ENCODE peak calls at places on chromosome 15, in nine cellular contexts. T is MV-4-11; Y is activated T-cell treated with anti-CD3 and anti-CD28 coated beads, Interleukin-2, amount 50 U/mL, for 72 hours; E is globus pallidus; A is T-cell; M is HFFc6; U is brain microvascular endothelial cell; C is AML-193; S is left cardiac atrium. J is an unnamed sample.

GRCh38 chr15:99476413-99477222 is 89.2 kb upstream of the MEF2A start:
- DNase-seq in T (peak; percentile 85), Y (peak; percentile 17), E (peak; percentile 45), A (peak; percentile 28), M (peak; percentile 98), U (peak; percentile 97), C (peak; percentile 72), S (peak; percentile 81), J (peak; percentile 67)

GRCh38 chr15:83164409-83165404 is 42.9 kb downstream of the HDGFL3 start:
- DNase-seq in T (no peak), Y (peak; percentile 15), E (no peak), A (peak; percentile 7), M (peak; percentile 49), U (no peak), C (no peak), S (no peak), J (no peak)

GRCh38 chr15:90545095-90545494 is 15.4 kb downstream of the CRTC3 start:
- DNase-seq in T (no peak), Y (no peak), E (no peak), A (no peak), M (no peak), U (no peak), C (no peak), S (no peak), J (no peak)

GRCh38 chr15:45714501-45715488 is 80.0 kb downstream of the SQOR start:
- DNase-seq in T (peak; percentile 49), Y (peak; percentile 55), E (peak; percentile 12), A (no peak), M (peak; percentile 65), U (peak; percentile 88), C (peak; percentile 5), S (peak; percentile 52), J (peak; percentile 72)

GRCh38 chr15:85839637-85840036 is 44.9 kb upstream of the KLHL25 start:
- DNase-seq in T (peak; percentile 44), Y (no peak), E (no peak), A (no peak), M (no peak), U (no peak), C (peak; percentile 0), S (no peak), J (no peak)

GRCh38 chr15:40939909-40940801 is 11.0 kb downstream of the DLL4 start:
- DNase-seq in T (no peak), Y (no peak), E (no peak), A (no peak), M (no peak), U (no peak), C (no peak), S (peak; percentile 55), J (peak; percentile 23)

GRCh38 chr15:75194397-75194796 is 7.3 kb upstream of the C15orf39 start:
- DNase-seq in T (no peak), Y (no peak), E (no peak), A (no peak), M (no peak), U (no peak), C (no peak), S (no peak), J (no peak)

GRCh38 chr15:69783211-69783610 is 314.5 kb downstream of the TLE3 start:
- DNase-seq in T (no peak), Y (no peak), E (no peak), A (no peak), M (no peak), U (no peak), C (no peak), S (no peak), J (no peak)

GRCh38 chr15:100236981-100237720 is 104.6 kb downstream of the ADAMTS17 start:
- DNase-seq in T (no peak), Y (no peak), E (no peak), A (no peak), M (no peak), U (no peak), C (no peak), S (no peak), J (no peak)

GRCh38 chr15:70095387-70096214 is 2.1 kb downstream of the TLE3 start:
- DNase-seq in T (peak; percentile 40), Y (peak; percentile 68), E (no peak), A (no peak), M (no peak), U (no peak), C (no peak), S (peak; percentile 55), J (peak; percentile 23)

GRCh38 chr15:85837011-85837433 is 42.3 kb upstream of the KLHL25 start:
- DNase-seq in T (no peak), Y (no peak), E (no peak), A (no peak), M (no peak), U (no peak), C (no peak), S (no peak), J (no peak)

GRCh38 chr15:101037090-101037830 is 118.1 kb downstream of the LRRK1 start:
- DNase-seq in T (no peak), Y (no peak), E (no peak), A (no peak), M (no peak), U (no peak), C (no peak), S (no peak), J (no peak)

GRCh38 chr15:67110400-67110799 is 45.0 kb downstream of the SMAD3 start:
- DNase-seq in T (no peak), Y (no peak), E (no peak), A (no peak), M (no peak), U (no peak), C (no peak), S (no peak), J (no peak)

GRCh38 chr15:60912984-60913697 is 316.0 kb downstream of the RORA start:
- DNase-seq in T (no peak), Y (no peak), E (peak; percentile 41), A (no peak), M (no peak), U (no peak), C (no peak), S (no peak), J (no peak)

GRCh38 chr15:67130673-67131601 is 65.5 kb downstream of the SMAD3 start:
- DNase-seq in T (no peak), Y (no peak), E (no peak), A (no peak), M (no peak), U (no peak), C (no peak), S (no peak), J (no peak)

GRCh38 chr15:70196314-70197291 is 98.9 kb upstream of the TLE3 start:
- DNase-seq in T (no peak), Y (peak; percentile 62), E (no peak), A (peak; percentile 21), M (no peak), U (peak; percentile 91), C (no peak), S (peak; percentile 50), J (no peak)

GRCh38 chr15:63362196-63362595 is 19.4 kb downstream of the CA12 start:
- DNase-seq in T (no peak), Y (no peak), E (no peak), A (no peak), M (no peak), U (peak; percentile 50), C (no peak), S (peak; percentile 63), J (no peak)

GRCh38 chr15:100159436-100159835 is 182.3 kb downstream of the ADAMTS17 start:
- DNase-seq in T (no peak), Y (no peak), E (peak; percentile 7), A (no peak), M (no peak), U (no peak), C (no peak), S (no peak), J (no peak)

GRCh38 chr15:77030928-77031375 is 36.0 kb downstream of the PSTPIP1 start:
- DNase-seq in T (no peak), Y (no peak), E (no peak), A (no peak), M (no peak), U (no peak), C (no peak), S (peak; percentile 15), J (no peak)

GRCh38 chr15:98154863-98155262 is 194.4 kb downstream of the ARRDC4 start:
- DNase-seq in T (no peak), Y (no peak), E (no peak), A (no peak), M (peak; percentile 97), U (peak; percentile 34), C (no peak), S (no peak), J (no peak)

GRCh38 chr15:41490355-41490754 is 3.3 kb upstream of the ITPKA start:
- DNase-seq in T (peak; percentile 96), Y (peak; percentile 69), E (no peak), A (no peak), M (peak; percentile 93), U (peak; percentile 80), C (no peak), S (no peak), J (no peak)

GRCh38 chr15:20358066-20358780 is 183.4 kb downstream of the GOLGA6L6 start:
- DNase-seq in T (no peak), Y (no peak), E (no peak), A (no peak), M (no peak), U (no peak), C (no peak), S (peak; percentile 32), J (peak; percentile 89)